ENCODE peak calls at places on chromosomes 13 and 19, in seven cellular contexts. K is effector CD8-positive, alpha-beta T cell; E is NCI-H524; P is naive thymus-derived CD8-positive, alpha-beta T cell; Y is smooth muscle cell of the brain vasculature; F is activated CD4-positive, alpha-beta T cell treated with anti-CD3 and anti-CD28 coated beads for 24 hours; W is DMS153. B is an unnamed sample.

GRCh38 chr13:45537506-45537905 is 72.8 kb downstream of the COG3 start:
- DNase-seq in K (no peak), E (peak), P (no peak), Y (no peak), F (no peak), W (no peak), B (peak)

GRCh38 chr13:76048126-76048525 is 412.0 kb downstream of the LMO7 start:
- DNase-seq in K (no peak), E (no peak), P (no peak), Y (no peak), F (no peak), W (no peak), B (no peak)

GRCh38 chr13:43936630-43937029 is 56.9 kb downstream of the LACC1 start:
- DNase-seq in K (no peak), E (no peak), P (no peak), Y (no peak), F (no peak), W (no peak), B (no peak)

GRCh38 chr19:2338751-2339643 is 10.5 kb downstream of the SPPL2B start:
- DNase-seq in K (no peak), E (no peak), P (no peak), Y (no peak), F (no peak), W (no peak), B (no peak)

GRCh38 chr13:80093888-80094287 is 247.0 kb downstream of the SPRY2 start:
- DNase-seq in K (no peak), E (no peak), P (no peak), Y (no peak), F (no peak), W (no peak), B (no peak)

GRCh38 chr13:110294146-110294545 is 12.8 kb downstream of the COL4A1 start:
- DNase-seq in K (no peak), E (no peak), P (no peak), Y (no peak), F (no peak), W (no peak), B (peak)

GRCh38 chr13:108915095-108915633 is 285.8 kb downstream of the MYO16 start:
- DNase-seq in K (no peak), E (peak), P (no peak), Y (no peak), F (no peak), W (peak), B (peak)

GRCh38 chr19:6018786-6019185 is 40.8 kb upstream of the RANBP3 start:
- DNase-seq in K (no peak), E (no peak), P (no peak), Y (no peak), F (no peak), W (no peak), B (no peak)

GRCh38 chr19:48877900-48878218 is 5.6 kb downstream of the PPP1R15A start:
- DNase-seq in K (no peak), E (no peak), P (no peak), Y (no peak), F (no peak), W (no peak), B (no peak)

GRCh38 chr13:70104481-70104880 is 3.1 kb upstream of the ATXN8OS start:
- DNase-seq in K (no peak), E (no peak), P (no peak), Y (no peak), F (no peak), W (no peak), B (no peak)

GRCh38 chr13:89584058-89584457 is 1763.4 kb upstream of the MIR17HG start:
- DNase-seq in K (no peak), E (peak), P (no peak), Y (no peak), F (no peak), W (no peak), B (no peak)

GRCh38 chr19:13850910-13851753 is 25.8 kb upstream of the NANOS3 start:
- DNase-seq in K (peak), E (no peak), P (no peak), Y (peak), F (no peak), W (peak), B (peak)

GRCh38 chr19:17671906-17672305 is 16.2 kb downstream of the UNC13A start:
- DNase-seq in K (no peak), E (peak), P (no peak), Y (no peak), F (no peak), W (peak), B (peak)

GRCh38 chr19:4144666-4145261 is 8.7 kb upstream of the CREB3L3 start:
- DNase-seq in K (no peak), E (no peak), P (no peak), Y (no peak), F (no peak), W (no peak), B (peak)

GRCh38 chr19:34482380-34483250 is 1.1 kb downstream of the WTIP start:
- DNase-seq in K (no peak), E (peak), P (no peak), Y (no peak), F (no peak), W (no peak), B (peak)

GRCh38 chr13:101346161-101346560 is 70.1 kb downstream of the NALCN start:
- DNase-seq in K (no peak), E (no peak), P (no peak), Y (no peak), F (no peak), W (no peak), B (peak)

B was measured in EH.